ENCODE peak calls at places on chromosome 18, in six cellular contexts. One of them, this sample, is unnamed.

GRCh38 chr18:46518438-46518837 is 138.6 kb downstream of the LOXHD1 start:
- DNase-seq in GM23338: peak; percentile 55
- DNase-seq in activated CD8-positive, alpha-beta T cell treated with anti-CD3 and anti-CD28 coated beads for 36 hours: no peak
- DNase-seq in NCI-H1092: peak; percentile 27
- DNase-seq in activated naive CD4-positive, alpha-beta T cell treated with Interleukin-2 at 50 U/mL for 16 hours: no peak
- DNase-seq in NCI-H1694: no peak
- DNase-seq in this sample: peak; percentile 5

GRCh38 chr18:68267583-68267982 is 447.3 kb downstream of the TMX3 start:
- DNase-seq in GM23338: no peak
- DNase-seq in activated CD8-positive, alpha-beta T cell treated with anti-CD3 and anti-CD28 coated beads for 36 hours: no peak
- DNase-seq in NCI-H1092: no peak
- DNase-seq in activated naive CD4-positive, alpha-beta T cell treated with Interleukin-2 at 50 U/mL for 16 hours: no peak
- DNase-seq in NCI-H1694: no peak
- DNase-seq in this sample: no peak

GRCh38 chr18:10523544-10523943 is 2.3 kb upstream of the NAPG start:
- DNase-seq in GM23338: peak; percentile 32
- DNase-seq in activated CD8-positive, alpha-beta T cell treated with anti-CD3 and anti-CD28 coated beads for 36 hours: no peak
- DNase-seq in NCI-H1092: no peak
- DNase-seq in activated naive CD4-positive, alpha-beta T cell treated with Interleukin-2 at 50 U/mL for 16 hours: no peak
- DNase-seq in NCI-H1694: no peak
- DNase-seq in this sample: no peak

GRCh38 chr18:13725566-13726227 is 661 bp downstream of the FAM210A start:
- DNase-seq in GM23338: peak; percentile 36
- DNase-seq in activated CD8-positive, alpha-beta T cell treated with anti-CD3 and anti-CD28 coated beads for 36 hours: no peak
- DNase-seq in NCI-H1092: no peak
- DNase-seq in activated naive CD4-positive, alpha-beta T cell treated with Interleukin-2 at 50 U/mL for 16 hours: no peak
- DNase-seq in NCI-H1694: no peak
- DNase-seq in this sample: peak; percentile 23

GRCh38 chr18:21632393-21632792 is 20.3 kb downstream of the SNRPD1 start:
- DNase-seq in GM23338: no peak
- DNase-seq in activated CD8-positive, alpha-beta T cell treated with anti-CD3 and anti-CD28 coated beads for 36 hours: no peak
- DNase-seq in NCI-H1092: no peak
- DNase-seq in activated naive CD4-positive, alpha-beta T cell treated with Interleukin-2 at 50 U/mL for 16 hours: no peak
- DNase-seq in NCI-H1694: no peak
- DNase-seq in this sample: no peak

GRCh38 chr18:7482342-7482741 is 84.8 kb upstream of the PTPRM start:
- DNase-seq in GM23338: no peak
- DNase-seq in activated CD8-positive, alpha-beta T cell treated with anti-CD3 and anti-CD28 coated beads for 36 hours: no peak
- DNase-seq in NCI-H1092: no peak
- DNase-seq in activated naive CD4-positive, alpha-beta T cell treated with Interleukin-2 at 50 U/mL for 16 hours: no peak
- DNase-seq in NCI-H1694: no peak
- DNase-seq in this sample: no peak

GRCh38 chr18:9827856-9828793 is 57.6 kb upstream of the TXNDC2 start:
- DNase-seq in GM23338: no peak
- DNase-seq in activated CD8-positive, alpha-beta T cell treated with anti-CD3 and anti-CD28 coated beads for 36 hours: peak; percentile 28
- DNase-seq in NCI-H1092: no peak
- DNase-seq in activated naive CD4-positive, alpha-beta T cell treated with Interleukin-2 at 50 U/mL for 16 hours: no peak
- DNase-seq in NCI-H1694: no peak
- DNase-seq in this sample: peak; percentile 93

GRCh38 chr18:49656098-49656591 is 94.3 kb downstream of the LIPG start:
- DNase-seq in GM23338: no peak
- DNase-seq in activated CD8-positive, alpha-beta T cell treated with anti-CD3 and anti-CD28 coated beads for 36 hours: peak; percentile 6
- DNase-seq in NCI-H1092: no peak
- DNase-seq in activated naive CD4-positive, alpha-beta T cell treated with Interleukin-2 at 50 U/mL for 16 hours: no peak
- DNase-seq in NCI-H1694: no peak
- DNase-seq in this sample: peak; percentile 89

GRCh38 chr18:50653402-50654093 is 93.7 kb downstream of the MAPK4 start:
- DNase-seq in GM23338: no peak
- DNase-seq in activated CD8-positive, alpha-beta T cell treated with anti-CD3 and anti-CD28 coated beads for 36 hours: no peak
- DNase-seq in NCI-H1092: no peak
- DNase-seq in activated naive CD4-positive, alpha-beta T cell treated with Interleukin-2 at 50 U/mL for 16 hours: no peak
- DNase-seq in NCI-H1694: no peak
- DNase-seq in this sample: no peak

GRCh38 chr18:35577045-35577848 is 4.3 kb upstream of the GALNT1 start:
- DNase-seq in GM23338: no peak
- DNase-seq in activated CD8-positive, alpha-beta T cell treated with anti-CD3 and anti-CD28 coated beads for 36 hours: peak; percentile 70
- DNase-seq in NCI-H1092: no peak
- DNase-seq in activated naive CD4-positive, alpha-beta T cell treated with Interleukin-2 at 50 U/mL for 16 hours: peak; percentile 32
- DNase-seq in NCI-H1694: no peak
- DNase-seq in this sample: no peak

GRCh38 chr18:49048361-49048760 is 97.6 kb upstream of the SMAD7 start:
- DNase-seq in GM23338: no peak
- DNase-seq in activated CD8-positive, alpha-beta T cell treated with anti-CD3 and anti-CD28 coated beads for 36 hours: no peak
- DNase-seq in NCI-H1092: no peak
- DNase-seq in activated naive CD4-positive, alpha-beta T cell treated with Interleukin-2 at 50 U/mL for 16 hours: no peak
- DNase-seq in NCI-H1694: no peak
- DNase-seq in this sample: no peak

GRCh38 chr18:9782073-9782857 is 74.2 kb downstream of the RAB31 start:
- DNase-seq in GM23338: no peak
- DNase-seq in activated CD8-positive, alpha-beta T cell treated with anti-CD3 and anti-CD28 coated beads for 36 hours: no peak
- DNase-seq in NCI-H1092: no peak
- DNase-seq in activated naive CD4-positive, alpha-beta T cell treated with Interleukin-2 at 50 U/mL for 16 hours: no peak
- DNase-seq in NCI-H1694: no peak
- DNase-seq in this sample: peak; percentile 53

GRCh38 chr18:27073404-27073830 is 111.7 kb downstream of the CHST9 start:
- DNase-seq in GM23338: no peak
- DNase-seq in activated CD8-positive, alpha-beta T cell treated with anti-CD3 and anti-CD28 coated beads for 36 hours: no peak
- DNase-seq in NCI-H1092: no peak
- DNase-seq in activated naive CD4-positive, alpha-beta T cell treated with Interleukin-2 at 50 U/mL for 16 hours: no peak
- DNase-seq in NCI-H1694: no peak
- DNase-seq in this sample: no peak

GRCh38 chr18:22271030-22271429 is 101.6 kb downstream of the GATA6 start:
- DNase-seq in GM23338: no peak
- DNase-seq in activated CD8-positive, alpha-beta T cell treated with anti-CD3 and anti-CD28 coated beads for 36 hours: no peak
- DNase-seq in NCI-H1092: no peak
- DNase-seq in activated naive CD4-positive, alpha-beta T cell treated with Interleukin-2 at 50 U/mL for 16 hours: no peak
- DNase-seq in NCI-H1694: no peak
- DNase-seq in this sample: no peak

GRCh38 chr18:23887035-23887434 is 127.5 kb upstream of the TTC39C start:
- DNase-seq in GM23338: no peak
- DNase-seq in activated CD8-positive, alpha-beta T cell treated with anti-CD3 and anti-CD28 coated beads for 36 hours: no peak
- DNase-seq in NCI-H1092: peak; percentile 81
- DNase-seq in activated naive CD4-positive, alpha-beta T cell treated with Interleukin-2 at 50 U/mL for 16 hours: no peak
- DNase-seq in NCI-H1694: no peak
- DNase-seq in this sample: no peak

GRCh38 chr18:62715439-62715792 is at the start of gene PHLPP1:
- DNase-seq in GM23338: no peak
- DNase-seq in activated CD8-positive, alpha-beta T cell treated with anti-CD3 and anti-CD28 coated beads for 36 hours: no peak
- DNase-seq in NCI-H1092: no peak
- DNase-seq in activated naive CD4-positive, alpha-beta T cell treated with Interleukin-2 at 50 U/mL for 16 hours: no peak
- DNase-seq in NCI-H1694: no peak
- DNase-seq in this sample: no peak

GRCh38 chr18:31034541-31034940 is 8.0 kb downstream of the DSC3 start:
- DNase-seq in GM23338: no peak
- DNase-seq in activated CD8-positive, alpha-beta T cell treated with anti-CD3 and anti-CD28 coated beads for 36 hours: no peak
- DNase-seq in NCI-H1092: no peak
- DNase-seq in activated naive CD4-positive, alpha-beta T cell treated with Interleukin-2 at 50 U/mL for 16 hours: no peak
- DNase-seq in NCI-H1694: no peak
- DNase-seq in this sample: no peak

GRCh38 chr18:51339866-51340265 is 142.4 kb upstream of the MEX3C start:
- DNase-seq in GM23338: no peak
- DNase-seq in activated CD8-positive, alpha-beta T cell treated with anti-CD3 and anti-CD28 coated beads for 36 hours: no peak
- DNase-seq in NCI-H1092: no peak
- DNase-seq in activated naive CD4-positive, alpha-beta T cell treated with Interleukin-2 at 50 U/mL for 16 hours: no peak
- DNase-seq in NCI-H1694: no peak
- DNase-seq in this sample: peak; percentile 37

GRCh38 chr18:59833785-59834184 is 66.0 kb upstream of the PMAIP1 start:
- DNase-seq in GM23338: no peak
- DNase-seq in activated CD8-positive, alpha-beta T cell treated with anti-CD3 and anti-CD28 coated beads for 36 hours: peak; percentile 36
- DNase-seq in NCI-H1092: no peak
- DNase-seq in activated naive CD4-positive, alpha-beta T cell treated with Interleukin-2 at 50 U/mL for 16 hours: no peak
- DNase-seq in NCI-H1694: no peak
- DNase-seq in this sample: no peak

GRCh38 chr18:26536032-26536431 is 12.3 kb downstream of the KCTD1 start:
- DNase-seq in GM23338: no peak
- DNase-seq in activated CD8-positive, alpha-beta T cell treated with anti-CD3 and anti-CD28 coated beads for 36 hours: peak; percentile 14
- DNase-seq in NCI-H1092: no peak
- DNase-seq in activated naive CD4-positive, alpha-beta T cell treated with Interleukin-2 at 50 U/mL for 16 hours: no peak
- DNase-seq in NCI-H1694: no peak
- DNase-seq in this sample: peak; percentile 8

GRCh38 chr18:35973650-35974049 is 1.2 kb downstream of the RMP24 start:
- DNase-seq in GM23338: no peak
- DNase-seq in activated CD8-positive, alpha-beta T cell treated with anti-CD3 and anti-CD28 coated beads for 36 hours: no peak
- DNase-seq in NCI-H1092: no peak
- DNase-seq in activated naive CD4-positive, alpha-beta T cell treated with Interleukin-2 at 50 U/mL for 16 hours: no peak
- DNase-seq in NCI-H1694: no peak
- DNase-seq in this sample: no peak

GRCh38 chr18:6745504-6746031 is 16.1 kb downstream of the ARHGAP28 start:
- DNase-seq in GM23338: no peak
- DNase-seq in activated CD8-positive, alpha-beta T cell treated with anti-CD3 and anti-CD28 coated beads for 36 hours: no peak
- DNase-seq in NCI-H1092: no peak
- DNase-seq in activated naive CD4-positive, alpha-beta T cell treated with Interleukin-2 at 50 U/mL for 16 hours: no peak
- DNase-seq in NCI-H1694: no peak
- DNase-seq in this sample: no peak

GRCh38 chr18:44946529-44947113 is 265.9 kb downstream of the SETBP1 start:
- DNase-seq in GM23338: no peak
- DNase-seq in activated CD8-positive, alpha-beta T cell treated with anti-CD3 and anti-CD28 coated beads for 36 hours: no peak
- DNase-seq in NCI-H1092: peak; percentile 85
- DNase-seq in activated naive CD4-positive, alpha-beta T cell treated with Interleukin-2 at 50 U/mL for 16 hours: no peak
- DNase-seq in NCI-H1694: no peak
- DNase-seq in this sample: no peak

GRCh38 chr18:37553633-37554398 is 11.8 kb downstream of the CELF4 start:
- DNase-seq in GM23338: peak; percentile 81
- DNase-seq in activated CD8-positive, alpha-beta T cell treated with anti-CD3 and anti-CD28 coated beads for 36 hours: no peak
- DNase-seq in NCI-H1092: no peak
- DNase-seq in activated naive CD4-positive, alpha-beta T cell treated with Interleukin-2 at 50 U/mL for 16 hours: no peak
- DNase-seq in NCI-H1694: no peak
- DNase-seq in this sample: no peak

GRCh38 chr18:45690975-45691815 is 32.8 kb upstream of the SLC14A1 start:
- DNase-seq in GM23338: peak; percentile 95
- DNase-seq in activated CD8-positive, alpha-beta T cell treated with anti-CD3 and anti-CD28 coated beads for 36 hours: peak; percentile 88
- DNase-seq in NCI-H1092: peak; percentile 71
- DNase-seq in activated naive CD4-positive, alpha-beta T cell treated with Interleukin-2 at 50 U/mL for 16 hours: peak; percentile 76
- DNase-seq in NCI-H1694: peak; percentile 62
- DNase-seq in this sample: peak; percentile 73

GRCh38 chr18:27226556-27227075 is 41.5 kb upstream of the CHST9 start:
- DNase-seq in GM23338: no peak
- DNase-seq in activated CD8-positive, alpha-beta T cell treated with anti-CD3 and anti-CD28 coated beads for 36 hours: no peak
- DNase-seq in NCI-H1092: no peak
- DNase-seq in activated naive CD4-positive, alpha-beta T cell treated with Interleukin-2 at 50 U/mL for 16 hours: no peak
- DNase-seq in NCI-H1694: no peak
- DNase-seq in this sample: no peak

GRCh38 chr18:24054130-24054529 is 39.6 kb downstream of the TTC39C start:
- DNase-seq in GM23338: no peak
- DNase-seq in activated CD8-positive, alpha-beta T cell treated with anti-CD3 and anti-CD28 coated beads for 36 hours: peak; percentile 62
- DNase-seq in NCI-H1092: no peak
- DNase-seq in activated naive CD4-positive, alpha-beta T cell treated with Interleukin-2 at 50 U/mL for 16 hours: peak; percentile 55
- DNase-seq in NCI-H1694: no peak
- DNase-seq in this sample: no peak

This sample was measured in LoVo.